ENCODE peak calls at places on chromosomes 16 and 17, in nine cellular contexts. Z is iris pigment epithelial cell; B is HEK293T; X is activated naive CD8-positive, alpha-beta T cell treated with anti-CD3 and anti-CD28 coated beads, Interleukin-2, amount 50 U/mL, for 16 hours; R is AG09319; L is stimulated activated CD8-positive, alpha-beta memory T cell treated with anti-CD3 and anti-CD28 coated beads, Interleukin-4, amount 100 ng/mL, for 4 hours; I is dermis blood vessel endothelial cell; Q is endothelial cell; A is nephron progenitor cell. D is an unnamed sample.
A peak's percentile ranks its signal among the peaks of the same experiment; 100 is the strongest.

GRCh38 chr17:15408803-15409202 is 58.6 kb downstream of the CDRT4 start:
- DNase-seq in Q (no peak), I (no peak), Z (no peak), X (no peak), L (no peak), R (no peak), B (no peak), A (no peak), D (no peak)

GRCh38 chr17:3738562-3739295 is 15.0 kb downstream of the HASPIN start:
- DNase-seq in B (no peak), R (no peak), Z (no peak), L (peak; percentile 72), I (no peak), A (peak; percentile 27), X (peak; percentile 50), Q (no peak), D (no peak)

GRCh38 chr16:81498351-81498750 is 53.7 kb downstream of the CMIP start:
- DNase-seq in X (no peak), R (no peak), Q (no peak), L (no peak), I (no peak), A (no peak), B (no peak), Z (no peak), D (no peak)

GRCh38 chr17:73343739-73344454 is 32.1 kb upstream of the CDC42EP4 start:
- DNase-seq in B (no peak), A (no peak), I (no peak), Z (no peak), L (no peak), Q (no peak), R (no peak), X (no peak), D (peak; percentile 69)

GRCh38 chr17:1810450-1811103 is 19.1 kb downstream of the SMYD4 start:
- DNase-seq in B (no peak), R (no peak), Q (no peak), Z (no peak), L (no peak), A (no peak), I (no peak), X (no peak), D (no peak)

GRCh38 chr17:80917716-80918560 is 73.7 kb upstream of the CHMP6 start:
- DNase-seq in R (no peak), B (no peak), L (no peak), Q (no peak), A (no peak), X (no peak), I (no peak), Z (no peak), D (no peak)

GRCh38 chr16:56513972-56514371 is 5.9 kb downstream of the BBS2 start:
- DNase-seq in B (peak; percentile 47), L (peak; percentile 7), Q (peak; percentile 25), Z (peak; percentile 80), X (no peak), I (peak; percentile 85), A (no peak), R (peak; percentile 34), D (no peak)

GRCh38 chr17:143785-144281 is 6.5 kb downstream of the SCGB1C2 start:
- DNase-seq in Q (peak; percentile 96), R (peak; percentile 23), B (peak; percentile 90), X (peak; percentile 79), L (peak; percentile 57), Z (peak; percentile 62), A (peak; percentile 97), I (peak; percentile 83), D (peak; percentile 95)

GRCh38 chr17:42928714-42929496 is 28.3 kb downstream of the G6PC1 start:
- DNase-seq in I (peak; percentile 94), B (peak; percentile 65), X (peak; percentile 9), A (peak; percentile 21), R (peak; percentile 72), Q (peak; percentile 51), L (peak; percentile 3), Z (peak; percentile 85), D (peak; percentile 18)

GRCh38 chr16:87206646-87207451 is 110.3 kb downstream of the C16orf95 start:
- DNase-seq in Z (peak; percentile 84), I (no peak), A (no peak), B (no peak), X (no peak), R (no peak), Q (no peak), L (no peak), D (no peak)

GRCh38 chr17:12398636-12399035 is 267.1 kb upstream of the MYOCD start:
- DNase-seq in A (no peak), Z (no peak), B (no peak), Q (no peak), L (no peak), X (no peak), R (no peak), I (no peak), D (no peak)

GRCh38 chr17:31696184-31696602 is 162.9 kb downstream of the COPRS start:
- DNase-seq in A (peak; percentile 66), Z (peak; percentile 68), X (no peak), I (no peak), B (no peak), R (peak; percentile 95), Q (no peak), L (no peak), D (peak; percentile 81)

GRCh38 chr16:2829501-2830354 is at the start of gene ZG16B:
- DNase-seq in R (no peak), A (no peak), L (no peak), I (peak; percentile 24), B (no peak), Z (peak; percentile 24), X (no peak), Q (no peak), D (no peak)

GRCh38 chr17:35028531-35029262 is 34.8 kb downstream of the RFFL start:
- DNase-seq in B (no peak), X (no peak), I (peak; percentile 65), R (no peak), Z (peak; percentile 37), Q (no peak), A (no peak), L (no peak), D (no peak)

D was measured in glutamatergic neuron.